ENCODE peak calls at places on chromosomes 11 and 22, in six cellular contexts. N is KG1, F is C1 segment of cervical spinal cord, G is left colon, P is GM03348, C is RPMI8226. E is an unnamed sample.

GRCh38 chr11:65571940-65572339 is 398 bp upstream of the FAM89B start:
- DNase-seq in N (no peak), F (no peak), G (peak; percentile 53), P (no peak), C (peak; percentile 74), E (no peak)

GRCh38 chr11:27347949-27348879 is 14.8 kb downstream of the CCDC34 start:
- DNase-seq in N (no peak), F (no peak), G (no peak), P (peak; percentile 4), C (no peak), E (no peak)

GRCh38 chr11:112292785-112293407 is 32.2 kb upstream of the PLET1 start:
- DNase-seq in N (no peak), F (no peak), G (no peak), P (peak; percentile 79), C (no peak), E (peak; percentile 67)

GRCh38 chr11:39011822-39012221 is 2413.8 kb upstream of the RAG2 start:
- DNase-seq in N (no peak), F (no peak), G (no peak), P (no peak), C (no peak), E (no peak)

GRCh38 chr11:70399681-70400112 is 1.4 kb downstream of the CTTN start:
- DNase-seq in N (no peak), F (peak; percentile 50), G (peak; percentile 58), P (peak; percentile 97), C (no peak), E (peak; percentile 84)

GRCh38 chr11:74559934-74560309 is 32.5 kb upstream of the POLD3 start:
- DNase-seq in N (no peak), F (no peak), G (no peak), P (no peak), C (no peak), E (no peak)

GRCh38 chr22:46352691-46353386 is 17.3 kb downstream of the TRMU start:
- DNase-seq in N (no peak), F (no peak), G (no peak), P (no peak), C (peak; percentile 15), E (peak; percentile 74)

GRCh38 chr22:37638351-37639069 is 959 bp upstream of the SH3BP1 start:
- DNase-seq in N (no peak), F (no peak), G (peak; percentile 78), P (no peak), C (peak; percentile 45), E (no peak)

GRCh38 chr11:65863889-65864757 is 3.9 kb downstream of the MUS81 start:
- DNase-seq in N (no peak), F (no peak), G (no peak), P (no peak), C (no peak), E (no peak)